ENCODE peak calls at places on chromosomes 1 and 21, in five cellular contexts. G, H, Y, U and V are unnamed samples.

GRCh38 chr1:31848381-31848897 is 32.6 kb upstream of the SPOCD1 start:
- DNase-seq in H (no peak), Y (no peak), U (no peak), G (peak; percentile 45), V (peak; percentile 54)

GRCh38 chr1:156750191-156750931 is 1.1 kb downstream of the HDGF start:
- DNase-seq in G (no peak), H (peak; percentile 78), Y (peak; percentile 43), U (no peak), V (peak; percentile 51)

GRCh38 chr1:190169311-190170067 is 308.2 kb downstream of the BRINP3 start:
- DNase-seq in Y (peak; percentile 38), H (peak; percentile 79), U (no peak), G (no peak), V (no peak)

GRCh38 chr1:3053986-3054385 is 15.0 kb upstream of the PRDM16 start:
- DNase-seq in H (no peak), Y (no peak), U (no peak), G (no peak), V (no peak)

GRCh38 chr1:70727891-70728443 is 316.9 kb downstream of the CTH start:
- DNase-seq in U (no peak), Y (no peak), H (no peak), G (no peak), V (no peak)

GRCh38 chr1:184376359-184376758 is 10.5 kb upstream of the C1orf21 start:
- DNase-seq in U (no peak), G (no peak), Y (no peak), H (peak; percentile 18), V (no peak)

GRCh38 chr1:209670441-209671082 is 4.7 kb upstream of the G0S2 start:
- DNase-seq in Y (no peak), G (no peak), U (no peak), H (no peak), V (no peak)

GRCh38 chr1:37574834-37575479 is 18.2 kb downstream of the DNALI1 start:
- DNase-seq in Y (peak; percentile 70), U (peak; percentile 77), H (peak; percentile 94), G (no peak), V (no peak)

GRCh38 chr1:213761845-213762407 is 225.8 kb upstream of the PROX1 start:
- DNase-seq in G (peak; percentile 8), U (no peak), Y (no peak), H (peak; percentile 1), V (no peak)

GRCh38 chr1:79369091-79369490 is 362.6 kb upstream of the ADGRL4 start:
- DNase-seq in Y (no peak), G (no peak), H (no peak), U (no peak), V (no peak)

GRCh38 chr21:32956257-32956656 is 69.5 kb upstream of the OLIG2 start:
- DNase-seq in U (no peak), H (no peak), Y (no peak), G (no peak), V (no peak)

GRCh38 chr1:14083706-14084105 is 383.7 kb downstream of the PRDM2 start:
- DNase-seq in H (no peak), G (no peak), Y (no peak), U (no peak), V (no peak)

GRCh38 chr1:68826861-68827260 is 330.0 kb upstream of the DEPDC1 start:
- DNase-seq in Y (no peak), H (no peak), U (no peak), G (no peak), V (no peak)

GRCh38 chr21:26443867-26444266 is 129.2 kb downstream of the CYYR1 start:
- DNase-seq in G (no peak), U (peak; percentile 29), Y (no peak), H (peak; percentile 41), V (no peak)

GRCh38 chr1:175150596-175151319 is 41.8 kb downstream of the KIAA0040 start:
- DNase-seq in H (peak; percentile 37), G (no peak), U (no peak), Y (peak; percentile 19), V (no peak)

GRCh38 chr1:210883821-210884220 is 250.1 kb downstream of the KCNH1 start:
- DNase-seq in U (peak; percentile 35), G (no peak), H (peak; percentile 0), Y (peak; percentile 1), V (no peak)